ENCODE peak calls at places on chromosomes 6 and 20, in eight cellular contexts. S is amygdala, I is NCI-H1417, T is lower leg skin, L is H9, R is ACHN, G is AG09319, V is aorta. Y is an unnamed sample.

GRCh38 chr6:2596222-2596621 is 154.5 kb downstream of the MYLK4 start:
- DNase-seq in S (no peak), I (no peak), T (no peak), L (peak; percentile 71), R (no peak), G (no peak), V (no peak), Y (no peak)

GRCh38 chr20:20594171-20594530 is 118.3 kb downstream of the RALGAPA2 start:
- DNase-seq in S (no peak), I (no peak), T (no peak), L (no peak), R (peak; percentile 52), G (no peak), V (no peak), Y (no peak)

GRCh38 chr20:37503256-37503927 is 17.7 kb upstream of the NNAT start:
- DNase-seq in S (no peak), I (no peak), T (no peak), L (no peak), R (no peak), G (no peak), V (no peak), Y (peak; percentile 36)

GRCh38 chr6:2327591-2327990 is 82.2 kb upstream of the GMDS start:
- DNase-seq in S (no peak), I (no peak), T (no peak), L (no peak), R (no peak), G (no peak), V (no peak), Y (no peak)

GRCh38 chr6:137307163-137307851 is 88.1 kb upstream of the IFNGR1 start:
- DNase-seq in S (no peak), I (no peak), T (no peak), L (no peak), R (no peak), G (no peak), V (no peak), Y (no peak)

GRCh38 chr20:56974499-56975250 is 291.8 kb downstream of the BMP7 start:
- DNase-seq in S (peak; percentile 3), I (no peak), T (no peak), L (peak; percentile 77), R (peak; percentile 44), G (peak; percentile 53), V (no peak), Y (no peak)

GRCh38 chr6:127058936-127059335 is 59.5 kb upstream of the RSPO3 start:
- DNase-seq in S (no peak), I (no peak), T (no peak), L (no peak), R (no peak), G (no peak), V (no peak), Y (no peak)

GRCh38 chr6:81475646-81476045 is 276.8 kb downstream of the TENT5A start:
- DNase-seq in S (no peak), I (no peak), T (no peak), L (no peak), R (no peak), G (no peak), V (no peak), Y (no peak)

GRCh38 chr6:121881974-121882667 is 446.7 kb downstream of the GJA1 start:
- DNase-seq in S (no peak), I (no peak), T (no peak), L (no peak), R (peak; percentile 68), G (peak; percentile 51), V (no peak), Y (no peak)

GRCh38 chr6:73798592-73798991 is 102.6 kb downstream of the CD109 start:
- DNase-seq in S (no peak), I (no peak), T (no peak), L (peak; percentile 36), R (peak; percentile 64), G (peak; percentile 87), V (no peak), Y (no peak)

GRCh38 chr6:113920663-113921267 is 50.2 kb downstream of the HDAC2 start:
- DNase-seq in S (no peak), I (no peak), T (no peak), L (no peak), R (no peak), G (no peak), V (no peak), Y (no peak)

GRCh38 chr20:32446301-32447100 is 88.4 kb downstream of the ASXL1 start:
- DNase-seq in S (no peak), I (no peak), T (no peak), L (no peak), R (no peak), G (no peak), V (peak; percentile 33), Y (no peak)

GRCh38 chr6:11055127-11055627 is 11.1 kb upstream of the ELOVL2 start:
- DNase-seq in S (no peak), I (no peak), T (no peak), L (no peak), R (no peak), G (no peak), V (no peak), Y (no peak)

GRCh38 chr6:129614464-129614863 is 95.5 kb downstream of the ARHGAP18 start:
- DNase-seq in S (no peak), I (no peak), T (no peak), L (no peak), R (no peak), G (no peak), V (no peak), Y (no peak)

GRCh38 chr20:62816879-62817873 is at the start of gene COL9A3:
- DNase-seq in S (no peak), I (peak; percentile 52), T (no peak), L (no peak), R (no peak), G (no peak), V (no peak), Y (no peak)

GRCh38 chr6:98593676-98594075 is 240.7 kb upstream of the POU3F2 start:
- DNase-seq in S (no peak), I (peak; percentile 25), T (no peak), L (no peak), R (no peak), G (no peak), V (no peak), Y (no peak)

GRCh38 chr20:10558635-10559187 is 115.1 kb downstream of the JAG1 start:
- DNase-seq in S (no peak), I (no peak), T (no peak), L (no peak), R (no peak), G (no peak), V (no peak), Y (no peak)

GRCh38 chr6:50708664-50709365 is 4.5 kb upstream of the TFAP2D start:
- DNase-seq in S (no peak), I (no peak), T (no peak), L (no peak), R (no peak), G (no peak), V (no peak), Y (no peak)

GRCh38 chr6:109865968-109866367 is 112.1 kb upstream of the GPR6 start:
- DNase-seq in S (no peak), I (no peak), T (peak; percentile 58), L (peak; percentile 70), R (no peak), G (no peak), V (no peak), Y (no peak)

GRCh38 chr20:3658019-3658707 is 5.0 kb downstream of the GFRA4 start:
- DNase-seq in S (no peak), I (no peak), T (peak; percentile 39), L (peak; percentile 24), R (no peak), G (no peak), V (peak; percentile 37), Y (no peak)

GRCh38 chr6:71349395-71349794 is 60.8 kb downstream of the OGFRL1 start:
- DNase-seq in S (no peak), I (no peak), T (no peak), L (no peak), R (peak; percentile 43), G (no peak), V (no peak), Y (no peak)

Y was measured in left ventricle myocardium inferior.